ENCODE peak calls at places on chromosomes 3 and 15, in five cellular contexts. O is astrocyte of the cerebellum, B is Peyer's patch, G is cardiac muscle cell, L is heart right ventricle. Y is an unnamed sample.

GRCh38 chr3:35936571-35936970 is 297.2 kb downstream of the ARPP21 start:
- DNase-seq in O (peak), B (no peak), G (peak), L (no peak), Y (no peak)

GRCh38 chr3:53630547-53630946 is 136.1 kb downstream of the CACNA1D start:
- DNase-seq in O (no peak), B (no peak), G (no peak), L (no peak), Y (no peak)

GRCh38 chr3:39224288-39224687 is 31.9 kb upstream of the XIRP1 start:
- DNase-seq in O (no peak), B (no peak), G (no peak), L (no peak), Y (no peak)

GRCh38 chr3:33883538-33884203 is 85.2 kb downstream of the PDCD6IP start:
- DNase-seq in O (peak), B (no peak), G (peak), L (no peak), Y (peak)

GRCh38 chr3:45806072-45806471 is 9.7 kb upstream of the SLC6A20 start:
- DNase-seq in O (no peak), B (no peak), G (no peak), L (no peak), Y (no peak)

GRCh38 chr15:101567089-101567488 is 77.6 kb upstream of the PCSK6 start:
- DNase-seq in O (no peak), B (no peak), G (no peak), L (no peak), Y (no peak)

GRCh38 chr3:196198771-196199753 is 12.1 kb downstream of the ZDHHC19 start:
- DNase-seq in O (no peak), B (no peak), G (no peak), L (no peak), Y (no peak)

GRCh38 chr3:64341355-64341754 is 116.1 kb upstream of the PRICKLE2 start:
- DNase-seq in O (no peak), B (no peak), G (no peak), L (no peak), Y (no peak)

GRCh38 chr3:131582438-131582837 is 79.7 kb upstream of the MRPL3 start:
- DNase-seq in O (no peak), B (no peak), G (no peak), L (no peak), Y (no peak)

GRCh38 chr3:73622135-73622534 is 2.6 kb downstream of the PDZRN3 start:
- DNase-seq in O (no peak), B (peak), G (peak), L (peak), Y (no peak)

GRCh38 chr3:73623316-73623715 is 1.4 kb downstream of the PDZRN3 start:
- DNase-seq in O (no peak), B (no peak), G (peak), L (peak), Y (no peak)

GRCh38 chr3:73625124-73625665 is 454 bp upstream of the PDZRN3 start:
- DNase-seq in O (peak), B (no peak), G (peak), L (peak), Y (peak)

GRCh38 chr3:73624363-73625123 is at the start of gene PDZRN3:
- DNase-seq in O (peak), B (peak), G (peak), L (peak), Y (peak)

GRCh38 chr3:73623996-73624362 is 762 bp downstream of the PDZRN3 start:
- DNase-seq in O (no peak), B (peak), G (peak), L (peak), Y (no peak)
- H3K4me3 ChIP-seq in O (peak), B (peak), G (peak), L (peak), Y (peak)

DNA sequence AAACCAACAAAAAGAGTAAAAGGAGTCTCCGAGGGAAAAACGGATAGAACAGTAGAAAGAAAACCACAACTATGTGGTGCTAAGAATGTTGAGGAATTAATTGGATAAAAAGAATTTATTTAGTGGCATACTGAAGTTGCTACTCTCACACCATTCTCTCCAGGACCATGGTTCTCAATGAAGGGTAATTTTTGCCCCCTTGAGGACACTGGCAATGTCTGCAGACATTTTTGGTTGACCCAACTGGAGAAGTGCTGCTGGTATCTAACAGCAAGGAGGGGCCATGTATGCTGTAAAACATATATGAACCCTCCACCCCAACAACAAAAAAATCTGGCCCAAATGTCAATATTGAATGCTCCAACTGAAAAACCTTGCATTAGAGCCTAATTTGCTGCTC is 85.9 kb upstream of the CSPG5 start:
- DNase-seq in O (no peak), B (no peak), G (peak), L (no peak), Y (no peak)
- TF ChIP-seq CTCF in O (peak), B (no peak), G (peak), L (no peak), Y (peak)

GRCh38 chr15:72155021-72155621 is 36.9 kb downstream of the SENP8 start:
- DNase-seq in O (no peak), B (peak), G (peak), L (peak), Y (peak)
- H3K4me3 ChIP-seq in O (peak), B (peak), G (no peak), L (peak), Y (peak)

DNA sequence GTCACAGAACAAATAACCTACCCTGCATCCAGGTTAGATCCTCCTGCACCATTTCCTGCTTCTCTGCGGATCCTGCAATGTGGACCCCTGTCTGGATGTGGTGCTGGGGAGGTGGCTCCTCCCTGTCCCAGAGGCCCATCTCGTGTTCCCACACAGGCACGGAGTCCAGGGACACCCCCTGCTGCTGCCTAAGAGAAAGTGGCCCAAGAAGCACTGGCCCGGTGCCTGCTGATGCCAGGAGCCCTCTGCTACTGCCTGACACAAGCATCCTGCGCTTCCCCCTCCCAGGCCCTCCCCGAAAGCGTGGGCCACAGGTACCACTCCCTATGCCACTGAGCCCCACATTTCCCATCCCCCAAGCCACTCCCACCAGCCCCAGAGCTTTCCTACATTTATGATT is 48.6 kb downstream of the ZNF445 start:
- DNase-seq in O (no peak), B (no peak), G (no peak), L (no peak), Y (no peak)
- TF ChIP-seq CTCF in O (no peak), B (no peak), G (no peak), L (no peak), Y (no peak)

GRCh38 chr3:71421820-71422566 is 161.5 kb downstream of the FOXP1 start:
- DNase-seq in O (no peak), B (no peak), G (no peak), L (no peak), Y (no peak)
- H3K4me3 ChIP-seq in O (no peak), B (no peak), G (no peak), L (no peak), Y (no peak)

GRCh38 chr3:103295974-103296570 is 861.3 kb downstream of the ZPLD1 start:
- DNase-seq in O (peak), B (no peak), G (peak), L (no peak), Y (no peak)
- TF ChIP-seq CTCF in O (peak), B (no peak), G (no peak), L (peak), Y (no peak)

GRCh38 chr3:23876901-23877300 is 39.9 kb downstream of the NKIRAS1 start:
- DNase-seq in O (no peak), B (no peak), G (no peak), L (no peak), Y (no peak)

GRCh38 chr3:23879485-23879884 is 37.3 kb downstream of the NKIRAS1 start:
- DNase-seq in O (no peak), B (no peak), G (no peak), L (no peak), Y (no peak)

GRCh38 chr3:23874359-23875120 is 42.2 kb downstream of the NKIRAS1 start:
- DNase-seq in O (peak), B (no peak), G (peak), L (no peak), Y (no peak)

GRCh38 chr3:23875326-23875725 is 41.5 kb downstream of the NKIRAS1 start:
- DNase-seq in O (no peak), B (no peak), G (no peak), L (no peak), Y (no peak)

GRCh38 chr3:23877324-23877980 is 39.3 kb downstream of the NKIRAS1 start:
- DNase-seq in O (peak), B (no peak), G (peak), L (no peak), Y (no peak)
- H3K4me3 ChIP-seq in O (no peak), B (no peak), G (no peak), L (no peak), Y (no peak)

GRCh38 chr3:68985391-68985790 is 28.1 kb downstream of the EOGT start:
- DNase-seq in O (no peak), B (no peak), G (no peak), L (no peak), Y (no peak)

GRCh38 chr3:68986496-68987208 is 26.8 kb downstream of the EOGT start:
- DNase-seq in O (no peak), B (no peak), G (no peak), L (no peak), Y (no peak)

GRCh38 chr3:68984011-68984410 is 29.5 kb downstream of the EOGT start:
- DNase-seq in O (no peak), B (no peak), G (no peak), L (no peak), Y (no peak)

GRCh38 chr3:68988740-68989139 is 24.7 kb downstream of the EOGT start:
- DNase-seq in O (no peak), B (no peak), G (no peak), L (no peak), Y (no peak)

DNA sequence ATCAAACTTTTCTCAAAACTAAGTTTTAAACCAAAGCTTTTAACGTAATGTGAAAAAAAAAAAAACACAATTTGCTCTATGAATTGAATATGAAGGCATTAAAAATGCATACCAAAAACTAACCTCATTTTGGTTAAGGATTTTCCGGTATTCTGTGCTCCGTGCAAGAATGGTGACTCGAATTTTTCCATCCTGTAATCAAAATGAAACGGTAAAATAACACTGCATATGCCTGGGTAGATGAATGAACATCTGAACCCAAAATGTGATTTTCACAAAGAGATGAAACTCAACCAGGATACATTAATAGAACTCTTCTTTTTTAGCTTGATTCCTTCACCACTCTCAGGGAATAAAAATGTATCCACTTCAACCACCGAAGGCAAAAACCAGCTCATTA is 26.2 kb downstream of the EOGT start:
- DNase-seq in O (no peak), B (no peak), G (no peak), L (no peak), Y (no peak)
- TF ChIP-seq CTCF in O (no peak), B (no peak), G (no peak), L (no peak), Y (no peak)

Y was measured in HFF-Myc.